ENCODE peak calls at places on chromosomes 11 and 22, in ten cellular contexts. I is SK-N-MC, W is vagina, U is GM23338, C is HepG2, A is HCT116, L is stomach, E is transverse colon, T is HL-60, Z is Panc1. M is an unnamed sample.

GRCh38 chr22:32546480-32546879 is 71.9 kb downstream of the FBXO7 start:
- DNase-seq in I (no peak), W (peak; percentile 84), U (no peak), C (no peak), A (no peak), L (no peak), E (no peak), T (no peak), Z (no peak), M (no peak)

GRCh38 chr11:703515-703914 is 2.5 kb upstream of the EPS8L2 start:
- DNase-seq in I (no peak), W (no peak), U (no peak), C (no peak), A (no peak), L (no peak), E (no peak), T (no peak), Z (no peak), M (no peak)

GRCh38 chr11:27411330-27411729 is 48.3 kb upstream of the CCDC34 start:
- DNase-seq in I (no peak), W (no peak), U (no peak), C (no peak), A (no peak), L (no peak), E (no peak), T (no peak), Z (no peak), M (no peak)

GRCh38 chr11:101034076-101034475 is 95.5 kb downstream of the PGR start:
- DNase-seq in I (no peak), W (no peak), U (no peak), C (no peak), A (no peak), L (peak; percentile 38), E (no peak), T (no peak), Z (no peak), M (peak; percentile 67)

GRCh38 chr22:30701872-30702271 is 7.2 kb downstream of the OSBP2 start:
- DNase-seq in I (no peak), W (no peak), U (no peak), C (no peak), A (peak; percentile 18), L (no peak), E (no peak), T (no peak), Z (no peak), M (no peak)

GRCh38 chr11:12963789-12964536 is 45.2 kb upstream of the RASSF10 start:
- DNase-seq in I (no peak), W (no peak), U (peak; percentile 88), C (peak; percentile 60), A (peak; percentile 59), L (peak; percentile 79), E (peak; percentile 72), T (peak; percentile 53), Z (no peak), M (peak; percentile 61)

GRCh38 chr22:29480262-29480511 is 169 bp downstream of the NEFH start:
- DNase-seq in I (no peak), W (no peak), U (no peak), C (no peak), A (no peak), L (no peak), E (no peak), T (no peak), Z (no peak), M (no peak)

GRCh38 chr11:113906515-113906914 is 1.9 kb downstream of the HTR3B start:
- DNase-seq in I (no peak), W (no peak), U (no peak), C (peak; percentile 73), A (no peak), L (peak; percentile 28), E (no peak), T (no peak), Z (no peak), M (no peak)

GRCh38 chr11:5251746-5252145 is 2.1 kb upstream of the HBG1 start:
- DNase-seq in I (no peak), W (no peak), U (no peak), C (no peak), A (no peak), L (no peak), E (no peak), T (no peak), Z (no peak), M (no peak)

GRCh38 chr11:102151784-102152525 is 41.7 kb downstream of the YAP1 start:
- DNase-seq in I (no peak), W (no peak), U (no peak), C (no peak), A (no peak), L (no peak), E (no peak), T (no peak), Z (no peak), M (no peak)

GRCh38 chr11:4195909-4196308 is 101.3 kb downstream of the RRM1 start:
- DNase-seq in I (no peak), W (no peak), U (no peak), C (no peak), A (no peak), L (no peak), E (no peak), T (no peak), Z (no peak), M (no peak)

GRCh38 chr22:49451070-49451840 is 376.4 kb downstream of the BRD1 start:
- DNase-seq in I (no peak), W (no peak), U (no peak), C (no peak), A (no peak), L (no peak), E (no peak), T (no peak), Z (no peak), M (no peak)
- H3K27ac ChIP-seq in I (peak overlapping the region; percentile 84), W (no peak overlapping the region), U (no peak overlapping the region), C (no peak overlapping the region), A (no peak overlapping the region), L (no peak overlapping the region), E (no peak overlapping the region), T (no peak overlapping the region), Z (no peak overlapping the region), M (no peak overlapping the region)

GRCh38 chr11:96430668-96431067 is 40.9 kb downstream of the JRKL start:
- DNase-seq in I (no peak), W (no peak), U (no peak), C (no peak), A (no peak), L (no peak), E (no peak), T (no peak), Z (no peak), M (no peak)

GRCh38 chr11:96424693-96425092 is 34.9 kb downstream of the JRKL start:
- DNase-seq in I (no peak), W (no peak), U (no peak), C (no peak), A (no peak), L (no peak), E (no peak), T (no peak), Z (no peak), M (no peak)

GRCh38 chr11:96426356-96427103 is 36.7 kb downstream of the JRKL start:
- DNase-seq in I (peak; percentile 22), W (no peak), U (peak; percentile 71), C (peak; percentile 27), A (peak; percentile 19), L (no peak), E (no peak), T (no peak), Z (peak; percentile 30), M (no peak)
- H3K4me3 ChIP-seq in I (no peak overlapping the region), W (no peak overlapping the region), U (peak overlapping the region; percentile 4), C (peak overlapping the region; percentile 40), A (no peak overlapping the region), L (no peak overlapping the region), E (no peak overlapping the region), T (no peak overlapping the region), Z (no peak overlapping the region), M (no peak overlapping the region)

GRCh38 chr11:86949995-86950993 is 4.9 kb downstream of the FZD4 start:
- DNase-seq in I (no peak), W (no peak), U (no peak), C (no peak), A (no peak), L (no peak), E (no peak), T (no peak), Z (no peak), M (no peak)
- TF ChIP-seq POLR2AphosphoS5 in I (no peak), W (no peak), U (no peak), C (no peak), A (no peak), L (no peak), E (no peak), T (no peak), Z (no peak), M (no peak)

GRCh38 chr11:75143420-75143731 is 7.5 kb upstream of the SLCO2B1 start:
- DNase-seq in I (no peak), W (no peak), U (no peak), C (no peak), A (no peak), L (no peak), E (no peak), T (no peak), Z (no peak), M (no peak)
- H3K27ac ChIP-seq in I (no peak overlapping the region), W (no peak overlapping the region), U (no peak overlapping the region), C (no peak overlapping the region), A (peak overlapping the region; percentile 53), L (peak overlapping the region; percentile 10), E (peak overlapping the region; percentile 26), T (no peak overlapping the region), Z (no peak overlapping the region), M (no peak overlapping the region)

DNA sequence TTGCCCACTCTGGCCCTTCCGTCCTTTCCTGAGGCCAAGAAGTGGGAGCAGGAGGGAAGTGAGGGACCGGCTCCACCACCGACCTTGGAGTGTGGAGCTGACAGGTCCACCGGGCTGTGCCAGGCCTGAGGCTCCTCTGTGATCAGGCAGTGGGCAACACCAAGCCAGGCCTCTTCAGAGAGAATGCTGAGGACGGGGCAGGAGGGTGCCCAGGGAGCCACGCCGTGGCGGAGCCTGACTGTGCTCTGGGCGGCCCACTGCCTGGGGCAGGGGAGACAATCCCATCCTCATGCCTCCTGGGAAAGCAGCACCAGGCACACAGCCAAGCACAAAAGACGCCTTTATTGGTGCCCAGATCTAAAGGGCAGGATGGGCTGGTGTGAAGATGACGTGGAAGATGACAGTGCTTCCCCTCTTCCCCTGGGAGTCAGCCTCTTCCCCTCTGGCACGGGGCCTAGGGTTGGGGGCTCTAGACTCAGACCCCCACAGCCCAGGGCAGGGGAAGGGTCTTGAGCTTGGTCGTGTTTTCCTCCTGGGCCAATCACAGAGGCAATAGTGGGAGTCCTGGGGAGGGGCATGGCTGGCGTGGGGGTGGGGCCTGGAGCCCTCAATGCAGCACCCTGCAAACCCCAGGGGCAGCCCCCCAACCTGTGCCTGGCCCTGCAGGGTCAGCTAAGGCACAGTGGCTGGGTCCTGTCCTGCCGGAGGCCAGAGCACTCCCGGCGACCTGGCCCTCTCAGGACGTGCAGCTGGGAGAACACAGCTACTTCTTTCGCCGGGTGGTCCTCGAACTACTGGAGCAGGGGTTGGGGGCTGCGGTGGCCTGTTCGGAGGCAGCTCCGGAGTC is 4.7 kb downstream of the LMF2 start:
- DNase-seq in I (no peak), W (no peak), U (no peak), C (no peak), A (no peak), L (no peak), E (no peak), T (no peak), Z (no peak), M (no peak)
- H3K4me3 ChIP-seq in I (no peak overlapping the region), W (no peak overlapping the region), U (no peak overlapping the region), C (no peak overlapping the region), A (no peak overlapping the region), L (no peak overlapping the region), E (no peak overlapping the region), T (no peak overlapping the region), Z (no peak overlapping the region), M (no peak overlapping the region)

M was measured in prostate gland.